ENCODE peak calls at places on chromosomes 4 and X, in seven cellular contexts. H, A, Q, P, L, C and B are unnamed samples.

GRCh38 chr4:40744218-40744617 is 5.5 kb upstream of the NSUN7 start:
- DNase-seq in H (no peak), A (no peak), C (no peak), Q (no peak), L (no peak), P (no peak), B (no peak)

GRCh38 chr4:96162631-96163030 is 322.7 kb downstream of the PDHA2 start:
- DNase-seq in L (no peak), P (no peak), A (no peak), H (no peak), Q (no peak), C (no peak), B (no peak)

GRCh38 chr4:188781655-188782054 is 642.4 kb downstream of the TRIML1 start:
- DNase-seq in H (no peak), Q (no peak), L (no peak), P (no peak), C (no peak), A (no peak), B (no peak)

GRCh38 chrX:17527135-17527701 is 152.2 kb downstream of the NHS start:
- DNase-seq in H (no peak), Q (no peak), L (no peak), A (no peak), P (peak; percentile 81), C (no peak), B (peak; percentile 56)

GRCh38 chr4:88761342-88761741 is 63.7 kb upstream of the NAP1L5 start:
- DNase-seq in P (no peak), A (no peak), H (no peak), L (no peak), C (no peak), Q (no peak), B (no peak)

GRCh38 chrX:29461039-29461438 is 754.3 kb upstream of the MAGEB2 start:
- DNase-seq in Q (no peak), C (no peak), H (no peak), A (no peak), L (no peak), P (no peak), B (no peak)

GRCh38 chr4:145299380-145300076 is 119.1 kb upstream of the OTUD4 start:
- DNase-seq in A (no peak), H (no peak), L (no peak), C (no peak), Q (no peak), P (no peak), B (no peak)

GRCh38 chr4:94489075-94489474 is 37.3 kb downstream of the PDLIM5 start:
- DNase-seq in Q (no peak), P (no peak), C (no peak), H (no peak), A (no peak), L (no peak), B (no peak)

GRCh38 chrX:15404712-15405111 is 20.5 kb upstream of the VEGFD start:
- DNase-seq in P (peak; percentile 78), H (no peak), A (peak; percentile 63), C (no peak), L (no peak), Q (peak; percentile 66), B (no peak)

GRCh38 chr4:140903522-140903928 is 147.3 kb upstream of the TBC1D9 start:
- DNase-seq in A (no peak), C (no peak), H (no peak), Q (no peak), L (no peak), P (no peak), B (no peak)

GRCh38 chr4:36402008-36402758 is 120.8 kb downstream of the DTHD1 start:
- DNase-seq in H (no peak), Q (no peak), L (no peak), P (no peak), A (no peak), C (no peak), B (no peak)

GRCh38 chrX:82141942-82142341 is 940.0 kb downstream of the SH3BGRL start:
- DNase-seq in C (no peak), H (peak; percentile 72), P (no peak), L (no peak), Q (no peak), A (no peak), B (no peak)

GRCh38 chrX:65644621-65645287 is 22.7 kb upstream of the MSN start:
- DNase-seq in P (peak; percentile 89), Q (peak; percentile 90), L (peak; percentile 86), A (peak; percentile 91), C (peak; percentile 95), H (no peak), B (peak; percentile 48)

GRCh38 chr4:122716825-122717448 is 15.6 kb upstream of the BBS12 start:
- DNase-seq in H (peak; percentile 61), C (peak; percentile 81), P (peak; percentile 39), A (peak; percentile 73), Q (peak; percentile 50), L (peak; percentile 72), B (peak; percentile 52)

GRCh38 chrX:6225307-6226052 is 3.2 kb downstream of the NLGN4X start:
- DNase-seq in A (no peak), H (no peak), L (no peak), C (no peak), Q (no peak), P (no peak), B (no peak)

GRCh38 chrX:124344246-124344645 is 2.1 kb upstream of the SH2D1A start:
- DNase-seq in C (no peak), H (no peak), Q (no peak), P (no peak), L (no peak), A (no peak), B (no peak)

DNA sequence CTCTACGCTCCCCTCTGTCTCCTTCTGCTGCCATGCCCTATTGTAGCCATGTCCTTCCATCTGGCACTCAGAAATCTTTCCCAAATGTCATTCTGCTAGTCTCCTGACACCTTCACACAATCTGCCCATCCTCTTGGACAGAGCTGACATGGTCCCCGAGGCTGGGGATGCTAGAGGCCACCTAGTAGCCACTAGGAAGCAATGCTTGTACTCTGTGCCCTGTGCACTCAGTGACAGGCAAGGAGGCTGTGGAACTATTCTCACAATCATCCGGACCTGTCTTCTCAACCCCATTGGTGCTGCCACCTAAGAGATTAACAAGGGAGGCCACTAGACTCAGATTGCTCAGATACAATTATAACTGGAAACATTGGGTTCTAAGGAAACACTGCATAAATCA is 112.6 kb upstream of the TMEM164 start:
- DNase-seq in P (no peak), Q (no peak), C (no peak), H (no peak), A (no peak), L (no peak), B (no peak)
- H3K27me3 ChIP-seq in P (peaks cover 17% of the 10 kb centered on the region), Q (no peaks in the 10 kb centered on the region), C (no peaks in the 10 kb centered on the region), H (no peaks in the 10 kb centered on the region), A (no peaks in the 10 kb centered on the region), L (no peaks in the 10 kb centered on the region), B (no peaks in the 10 kb centered on the region)

GRCh38 chrX:151737494-151737893 is 2.9 kb downstream of the CNGA2 start:
- DNase-seq in A (no peak), H (no peak), L (no peak), P (no peak), C (no peak), Q (peak; percentile 0), B (no peak)

GRCh38 chrX:151736685-151737084 is 2.1 kb downstream of the CNGA2 start:
- DNase-seq in L (no peak), H (no peak), C (no peak), P (no peak), Q (no peak), A (no peak), B (no peak)

GRCh38 chrX:151738751-151739150 is 4.2 kb downstream of the CNGA2 start:
- DNase-seq in P (no peak), C (no peak), L (no peak), Q (peak; percentile 10), H (no peak), A (no peak), B (peak; percentile 28)

GRCh38 chrX:151734446-151734845 is at the start of gene CNGA2:
- DNase-seq in P (no peak), H (no peak), Q (no peak), L (no peak), A (no peak), C (no peak), B (no peak)

DNA sequence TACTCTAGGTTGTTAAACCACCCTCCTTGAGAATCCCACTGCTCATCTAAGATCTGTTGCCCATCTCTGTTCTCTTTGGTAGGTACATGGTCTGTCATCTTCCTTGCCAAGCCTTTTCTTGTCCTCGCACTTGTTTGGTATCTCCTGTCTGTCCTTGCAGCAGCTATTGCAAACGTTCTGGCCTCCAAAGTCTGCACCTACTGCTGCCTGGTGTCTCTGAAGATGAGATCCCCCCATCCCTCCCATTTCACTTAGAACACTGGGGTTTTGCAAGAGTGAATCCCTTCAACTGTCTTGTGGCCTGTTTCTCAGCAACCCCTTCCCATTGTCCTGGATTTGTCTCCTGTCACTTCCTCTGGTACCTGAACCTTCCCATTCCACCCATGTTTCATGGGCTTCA is 673 bp downstream of the CNGA2 start:
- DNase-seq in P (no peak), Q (no peak), H (no peak), L (no peak), C (no peak), A (no peak), B (no peak)
- H3K27me3 ChIP-seq in P (no peaks in the 10 kb centered on the region), Q (no peaks in the 10 kb centered on the region), H (no peaks in the 10 kb centered on the region), L (no peaks in the 10 kb centered on the region), C (no peaks in the 10 kb centered on the region), A (no peaks in the 10 kb centered on the region), B (peaks cover 9% of the 10 kb centered on the region)

GRCh38 chrX:150352114-150352513 is 11.0 kb upstream of the MAMLD1 start:
- DNase-seq in Q (no peak), L (no peak), A (no peak), P (no peak), C (no peak), H (no peak), B (no peak)
- H3K27me3 ChIP-seq in Q (no peaks in the 10 kb centered on the region), L (no peaks in the 10 kb centered on the region), A (no peaks in the 10 kb centered on the region), P (no peaks in the 10 kb centered on the region), C (no peaks in the 10 kb centered on the region), H (no peaks in the 10 kb centered on the region), B (no peaks in the 10 kb centered on the region)

GRCh38 chr4:83331959-83332358 is 2.7 kb downstream of the HPSE start:
- DNase-seq in Q (no peak), A (no peak), P (no peak), H (no peak), L (no peak), C (no peak), B (no peak)
- H3K27me3 ChIP-seq in Q (no peaks in the 10 kb centered on the region), A (no peaks in the 10 kb centered on the region), P (no peaks in the 10 kb centered on the region), H (no peaks in the 10 kb centered on the region), L (no peaks in the 10 kb centered on the region), C (no peaks in the 10 kb centered on the region), B (no peaks in the 10 kb centered on the region)

GRCh38 chrX:118221257-118221656 is 104.6 kb upstream of the KLHL13 start:
- DNase-seq in P (no peak), L (no peak), C (no peak), H (no peak), Q (no peak), A (no peak), B (no peak)
- H3K27me3 ChIP-seq in P (peaks cover 3% of the 10 kb centered on the region), L (no peaks in the 10 kb centered on the region), C (no peaks in the 10 kb centered on the region), H (no peaks in the 10 kb centered on the region), Q (no peaks in the 10 kb centered on the region), A (no peaks in the 10 kb centered on the region), B (peaks cover 6% of the 10 kb centered on the region)

DNA sequence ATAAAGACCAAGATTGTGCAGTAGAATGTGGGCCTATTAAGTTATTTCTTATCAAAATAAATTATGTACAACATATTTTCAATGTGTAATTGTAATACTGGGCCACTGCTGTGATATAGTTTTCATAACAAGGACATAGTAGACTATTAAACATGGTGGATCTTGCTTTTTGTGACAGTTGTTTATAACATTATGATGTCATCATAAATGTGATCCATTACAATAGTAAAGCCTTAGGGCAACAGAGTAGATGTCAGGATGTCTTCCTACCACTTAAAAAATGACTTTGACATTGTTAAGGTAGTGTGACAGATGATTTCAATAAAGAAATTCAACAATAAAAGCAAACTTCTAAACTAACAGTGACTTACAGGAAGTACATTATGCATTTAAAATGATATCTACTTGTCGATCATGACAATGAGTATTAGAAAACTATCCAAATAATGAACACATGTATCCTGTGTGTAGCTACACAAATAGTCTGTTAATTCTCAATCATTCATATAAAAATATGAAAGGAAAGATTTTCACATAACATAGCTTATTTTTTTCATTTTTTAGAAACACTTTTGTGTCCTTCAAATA is 5.3 kb upstream of the AGA start:
- DNase-seq in Q (no peak), P (no peak), H (no peak), L (no peak), A (no peak), C (no peak), B (no peak)
- H3K27me3 ChIP-seq in Q (no peaks in the 10 kb centered on the region), P (no peaks in the 10 kb centered on the region), H (no peaks in the 10 kb centered on the region), L (no peaks in the 10 kb centered on the region), A (no peaks in the 10 kb centered on the region), C (no peaks in the 10 kb centered on the region), B (no peaks in the 10 kb centered on the region)